ENCODE peak calls at places on chromosomes 5 and 9, in six cellular contexts. L, B, P, D, H and C are unnamed samples.

GRCh38 chr5:24188196-24188595 is 456.6 kb downstream of the CDH10 start:
- DNase-seq in L (no peak), B (no peak), P (no peak), D (no peak), H (no peak), C (no peak)

GRCh38 chr9:84404095-84404686 is 63.6 kb upstream of the SLC28A3 start:
- DNase-seq in L (no peak), B (peak; percentile 54), P (peak; percentile 13), D (no peak), H (no peak), C (no peak)

GRCh38 chr9:78365979-78366697 is 69.2 kb downstream of the PSAT1 start:
- DNase-seq in L (no peak), B (no peak), P (peak; percentile 7), D (peak; percentile 39), H (no peak), C (no peak)

GRCh38 chr9:87524061-87524460 is 26.4 kb downstream of the DAPK1 start:
- DNase-seq in L (no peak), B (no peak), P (no peak), D (no peak), H (no peak), C (no peak)

GRCh38 chr5:72065751-72066255 is 41.5 kb upstream of the MAP1B start:
- DNase-seq in L (no peak), B (no peak), P (no peak), D (peak; percentile 50), H (peak; percentile 49), C (no peak)

GRCh38 chr9:130402243-130402642 is 42.5 kb upstream of the ASS1 start:
- DNase-seq in L (no peak), B (no peak), P (no peak), D (no peak), H (no peak), C (no peak)

GRCh38 chr9:95075700-95076099 is 241.8 kb downstream of the FANCC start:
- DNase-seq in L (no peak), B (no peak), P (no peak), D (no peak), H (no peak), C (no peak)

GRCh38 chr5:157108961-157109360 is at the start of gene HAVCR2:
- DNase-seq in L (no peak), B (peak; percentile 47), P (peak; percentile 85), D (no peak), H (no peak), C (peak; percentile 90)

GRCh38 chr5:32707394-32707997 is 3.6 kb upstream of the NPR3 start:
- DNase-seq in L (no peak), B (peak; percentile 25), P (peak; percentile 36), D (peak; percentile 56), H (no peak), C (no peak)

GRCh38 chr9:93167185-93167584 is 16.8 kb upstream of the WNK2 start:
- DNase-seq in L (no peak), B (no peak), P (no peak), D (no peak), H (no peak), C (no peak)

GRCh38 chr5:141320225-141321169 is at the start of gene TAF7:
- DNase-seq in L (peak; percentile 63), B (peak; percentile 93), P (peak; percentile 97), D (peak; percentile 92), H (peak; percentile 93), C (peak; percentile 91)

GRCh38 chr5:141303756-141304155 is at the start of gene SLC25A2:
- DNase-seq in L (no peak), B (no peak), P (no peak), D (no peak), H (no peak), C (no peak)

GRCh38 chr5:19547640-19548039 is 440.4 kb downstream of the CDH18 start:
- DNase-seq in L (no peak), B (no peak), P (no peak), D (peak; percentile 1), H (no peak), C (no peak)

GRCh38 chr5:139774980-139775654 is 20.5 kb upstream of the PSD2 start:
- DNase-seq in L (no peak), B (peak; percentile 88), P (peak; percentile 71), D (peak; percentile 68), H (peak; percentile 91), C (peak; percentile 88)

GRCh38 chr9:17342696-17343095 is 207.9 kb downstream of the CNTLN start:
- DNase-seq in L (no peak), B (no peak), P (no peak), D (no peak), H (no peak), C (no peak)

GRCh38 chr5:78362220-78362619 is 1.8 kb downstream of the SCAMP1 start:
- DNase-seq in L (no peak), B (no peak), P (no peak), D (no peak), H (no peak), C (no peak)

GRCh38 chr5:78361226-78361993 is 993 bp downstream of the SCAMP1 start:
- DNase-seq in L (no peak), B (no peak), P (peak; percentile 47), D (peak; percentile 78), H (no peak), C (peak; percentile 55)

GRCh38 chr5:78360674-78361225 is 333 bp downstream of the SCAMP1 start:
- DNase-seq in L (no peak), B (peak; percentile 62), P (peak; percentile 50), D (no peak), H (peak; percentile 62), C (peak; percentile 48)

GRCh38 chr5:78367318-78367991 is 7.0 kb downstream of the SCAMP1 start:
- DNase-seq in L (no peak), B (peak; percentile 24), P (peak; percentile 43), D (no peak), H (no peak), C (no peak)

DNA sequence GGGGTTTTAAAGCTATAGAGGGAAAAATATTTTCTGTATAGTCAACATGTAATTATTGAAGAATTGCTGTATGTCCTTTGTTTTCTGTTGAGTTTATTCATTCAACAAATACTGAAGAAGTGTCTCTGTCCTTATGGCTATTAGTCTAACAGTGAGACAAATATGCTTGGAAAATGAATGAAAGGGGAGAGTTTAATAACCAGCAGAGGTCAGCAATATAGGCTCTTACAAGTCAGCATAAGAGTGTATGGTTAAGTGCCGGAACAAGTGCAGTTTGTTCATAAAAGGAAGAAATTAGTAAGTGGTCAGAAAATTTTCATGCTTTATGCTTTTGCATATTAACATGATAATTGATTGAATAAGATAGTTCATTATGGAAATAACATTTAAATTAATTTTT is 3.6 kb downstream of the SCAMP1 start:
- DNase-seq in L (no peak), B (no peak), P (peak; percentile 34), D (no peak), H (no peak), C (no peak)
- TF ChIP-seq CTCF in L (no peak), B (no peak), P (peak; percentile 59), D (no peak), H (no peak), C (no peak)

DNA sequence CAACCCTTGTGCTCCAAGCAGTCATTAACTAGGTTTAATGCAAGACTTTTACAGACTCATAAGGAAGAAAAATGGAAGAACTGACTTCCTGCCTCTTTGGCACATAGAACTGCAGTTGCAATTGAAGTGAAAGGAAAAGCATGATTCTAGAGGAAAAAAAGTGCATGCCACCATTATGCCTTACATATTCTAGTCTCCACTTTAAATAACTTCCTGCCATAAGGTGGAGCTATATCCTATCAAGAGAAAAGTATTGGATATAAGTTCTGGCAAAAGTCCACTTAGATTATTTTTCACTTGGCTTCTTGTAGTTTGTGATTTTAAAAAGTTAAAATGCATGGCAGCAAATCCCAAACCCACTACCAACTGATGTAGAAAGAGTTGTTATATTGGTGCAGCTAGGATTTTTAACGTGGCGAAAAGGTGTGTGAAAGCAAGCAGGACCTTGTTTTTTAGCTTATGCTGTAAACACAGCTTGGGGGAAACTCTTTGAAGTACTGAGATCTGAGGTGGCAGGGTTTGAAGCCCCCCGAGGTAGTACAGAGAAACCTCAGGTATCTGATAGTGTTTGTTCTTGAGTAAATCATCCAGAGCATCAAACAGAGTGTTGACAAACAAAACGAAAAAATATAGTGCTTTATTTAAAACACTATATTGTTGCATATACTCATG is 117.9 kb downstream of the ANXA1 start:
- DNase-seq in L (no peak), B (no peak), P (peak; percentile 1), D (peak; percentile 2), H (no peak), C (no peak)
- TF ChIP-seq CTCF in L (no peak), B (no peak), P (peak; percentile 44), D (peak; percentile 22), H (peak; percentile 25), C (no peak)

GRCh38 chr5:80341376-80341775 is 21.6 kb downstream of the SPZ1 start:
- DNase-seq in L (no peak), B (no peak), P (no peak), D (no peak), H (no peak), C (no peak)

GRCh38 chr5:80343067-80343466 is 23.3 kb downstream of the SPZ1 start:
- DNase-seq in L (no peak), B (no peak), P (no peak), D (peak; percentile 4), H (no peak), C (no peak)

GRCh38 chr5:80346055-80346454 is 26.3 kb downstream of the SPZ1 start:
- DNase-seq in L (no peak), B (peak; percentile 48), P (peak; percentile 52), D (no peak), H (no peak), C (no peak)
- TF ChIP-seq CTCF in L (peak; percentile 34), B (peak; percentile 40), P (peak; percentile 77), D (peak; percentile 14), H (no peak), C (peak; percentile 43)

GRCh38 chr5:150485770-150486401 is 22.0 kb upstream of the NDST1 start:
- DNase-seq in L (no peak), B (peak; percentile 56), P (peak; percentile 46), D (peak; percentile 46), H (peak; percentile 68), C (no peak)
- TF ChIP-seq CTCF in L (no peak), B (no peak), P (no peak), D (no peak), H (no peak), C (no peak)